ENCODE peak calls at places on chromosomes 5 and 9, in five cellular contexts. Y, Z, P, B and S are unnamed samples.
A peak's percentile ranks its signal among the peaks of the same experiment; 100 is the strongest.

GRCh38 chr9:112884086-112884485 is 6.6 kb downstream of the SLC46A2 start:
- DNase-seq in Y (no peak), Z (no peak), P (no peak), B (no peak), S (no peak)

GRCh38 chr9:102966999-102967398 is 28.1 kb upstream of the CYLC2 start:
- DNase-seq in Y (no peak), Z (no peak), P (no peak), B (no peak), S (no peak)

GRCh38 chr9:115891929-115892328 is 261.7 kb upstream of the PAPPA start:
- DNase-seq in Y (no peak), Z (peak; percentile 72), P (no peak), B (no peak), S (no peak)

GRCh38 chr5:154097031-154097430 is 58.3 kb downstream of the MFAP3 start:
- DNase-seq in Y (no peak), Z (no peak), P (peak; percentile 14), B (no peak), S (no peak)

GRCh38 chr9:22308177-22308576 is 138.4 kb upstream of the DMRTA1 start:
- DNase-seq in Y (no peak), Z (no peak), P (no peak), B (no peak), S (no peak)

GRCh38 chr5:142540774-142541466 is 145.0 kb downstream of the FGF1 start:
- DNase-seq in Y (no peak), Z (peak; percentile 85), P (no peak), B (no peak), S (no peak)

GRCh38 chr9:113215142-113215541 is 5.9 kb downstream of the FKBP15 start:
- DNase-seq in Y (no peak), Z (peak; percentile 61), P (no peak), B (no peak), S (peak; percentile 1)

GRCh38 chr9:38162332-38162985 is 93.4 kb upstream of the SHB start:
- DNase-seq in Y (no peak), Z (no peak), P (no peak), B (no peak), S (no peak)

GRCh38 chr9:136204838-136205706 is at the start of gene LHX3:
- DNase-seq in Y (no peak), Z (no peak), P (no peak), B (no peak), S (no peak)

GRCh38 chr5:65970481-65971367 is 44.3 kb downstream of the ERBIN start:
- DNase-seq in Y (no peak), Z (no peak), P (peak; percentile 68), B (no peak), S (no peak)

GRCh38 chr9:122039213-122039612 is 53.9 kb downstream of the TTLL11 start:
- DNase-seq in Y (no peak), Z (no peak), P (no peak), B (peak; percentile 35), S (no peak)